ENCODE peak calls at places on chromosomes 3 and 15, in four cellular contexts. X, L, R and C are unnamed samples.

GRCh38 chr3:160686955-160687535 is 10.1 kb downstream of the ARL14 start:
- DNase-seq in L (peak; percentile 24), X (peak; percentile 20), R (no peak), C (peak; percentile 45)

GRCh38 chr3:62630664-62631063 is 244.6 kb downstream of the CADPS start:
- DNase-seq in R (no peak), X (no peak), L (no peak), C (no peak)

GRCh38 chr15:77865701-77866100 is 211.8 kb downstream of the TBC1D2B start:
- DNase-seq in X (no peak), R (no peak), L (no peak), C (no peak)

GRCh38 chr3:111924283-111924682 is 54.5 kb upstream of the ABHD10 start:
- DNase-seq in X (no peak), R (no peak), L (no peak), C (peak; percentile 3)

GRCh38 chr15:93866441-93866840 is 364.9 kb upstream of the MCTP2 start:
- DNase-seq in L (no peak), R (no peak), X (no peak), C (no peak)

GRCh38 chr3:29494305-29495036 is 213.6 kb downstream of the RBMS3 start:
- DNase-seq in L (peak; percentile 27), X (no peak), R (no peak), C (no peak)

GRCh38 chr3:50572158-50572557 is 2.8 kb downstream of the HEMK1 start:
- DNase-seq in X (peak; percentile 81), L (peak; percentile 59), R (peak; percentile 59), C (no peak)

GRCh38 chr3:10757021-10757820 is 58.8 kb upstream of the SLC6A11 start:
- DNase-seq in R (no peak), X (no peak), L (peak; percentile 13), C (no peak)

GRCh38 chr3:15405448-15406050 is 21.8 kb downstream of the METTL6 start:
- DNase-seq in X (peak; percentile 75), R (no peak), L (peak; percentile 71), C (peak; percentile 57)

GRCh38 chr3:80668100-80668499 is 900.3 kb upstream of the ROBO1 start:
- DNase-seq in R (no peak), X (no peak), L (no peak), C (no peak)

GRCh38 chr3:130850044-130850797 is 43.7 kb upstream of the ATP2C1 start:
- DNase-seq in L (peak; percentile 46), R (no peak), X (no peak), C (peak; percentile 57)

GRCh38 chr15:30065025-30065801 is 17.5 kb upstream of the GOLGA8J start:
- DNase-seq in R (no peak), L (peak; percentile 18), X (no peak), C (peak; percentile 59)

GRCh38 chr3:183799471-183799870 is 25.9 kb downstream of the MAP6D1 start:
- DNase-seq in R (no peak), L (no peak), X (no peak), C (no peak)

GRCh38 chr15:100999369-100999768 is 80.2 kb downstream of the LRRK1 start:
- DNase-seq in R (no peak), X (no peak), L (peak; percentile 58), C (no peak)